ENCODE peak calls at places on chromosomes 7 and 10, in eight cellular contexts. One of them, this sample, is unnamed.

GRCh38 chr10:95290801-95291633 is at the start of gene PDLIM1:
- DNase-seq in endothelial cell of umbilical vein: peak
- DNase-seq in AG04450: no peak
- DNase-seq in astrocyte of the spinal cord: peak
- DNase-seq in coronary artery: peak
- DNase-seq in aorta: peak
- DNase-seq in fibroblast of mammary gland: no peak
- DNase-seq in mammary epithelial cell: peak
- DNase-seq in this sample: peak

GRCh38 chr10:44209806-44210205 is 175.1 kb downstream of the CXCL12 start:
- DNase-seq in endothelial cell of umbilical vein: no peak
- DNase-seq in fibroblast of mammary gland: no peak
- DNase-seq in coronary artery: no peak
- DNase-seq in AG04450: no peak
- DNase-seq in aorta: no peak
- DNase-seq in astrocyte of the spinal cord: no peak
- DNase-seq in mammary epithelial cell: no peak
- DNase-seq in this sample: no peak

GRCh38 chr7:106548491-106548890 is 112.5 kb downstream of the CCDC71L start:
- DNase-seq in AG04450: no peak
- DNase-seq in astrocyte of the spinal cord: no peak
- DNase-seq in fibroblast of mammary gland: no peak
- DNase-seq in mammary epithelial cell: no peak
- DNase-seq in coronary artery: no peak
- DNase-seq in endothelial cell of umbilical vein: no peak
- DNase-seq in aorta: no peak
- DNase-seq in this sample: no peak

GRCh38 chr7:3280445-3280844 is 20.6 kb upstream of the SDK1 start:
- DNase-seq in aorta: no peak
- DNase-seq in astrocyte of the spinal cord: no peak
- DNase-seq in coronary artery: no peak
- DNase-seq in AG04450: peak
- DNase-seq in mammary epithelial cell: no peak
- DNase-seq in endothelial cell of umbilical vein: no peak
- DNase-seq in fibroblast of mammary gland: no peak
- DNase-seq in this sample: no peak

GRCh38 chr10:119120413-119120867 is 16.5 kb downstream of the DENND10 start:
- DNase-seq in coronary artery: no peak
- DNase-seq in endothelial cell of umbilical vein: no peak
- DNase-seq in mammary epithelial cell: no peak
- DNase-seq in aorta: no peak
- DNase-seq in AG04450: peak
- DNase-seq in astrocyte of the spinal cord: peak
- DNase-seq in fibroblast of mammary gland: peak
- DNase-seq in this sample: no peak

GRCh38 chr10:125146791-125147604 is 13.4 kb downstream of the CTBP2 start:
- DNase-seq in AG04450: no peak
- DNase-seq in astrocyte of the spinal cord: peak
- DNase-seq in mammary epithelial cell: peak
- DNase-seq in endothelial cell of umbilical vein: no peak
- DNase-seq in coronary artery: peak
- DNase-seq in aorta: peak
- DNase-seq in fibroblast of mammary gland: peak
- DNase-seq in this sample: no peak

GRCh38 chr10:55214608-55215007 is 413.6 kb upstream of the PCDH15 start:
- DNase-seq in coronary artery: no peak
- DNase-seq in AG04450: no peak
- DNase-seq in fibroblast of mammary gland: no peak
- DNase-seq in astrocyte of the spinal cord: no peak
- DNase-seq in mammary epithelial cell: no peak
- DNase-seq in endothelial cell of umbilical vein: no peak
- DNase-seq in aorta: no peak
- DNase-seq in this sample: no peak

GRCh38 chr7:45177801-45178200 is 20.2 kb downstream of the RAMP3 start:
- DNase-seq in endothelial cell of umbilical vein: no peak
- DNase-seq in fibroblast of mammary gland: no peak
- DNase-seq in mammary epithelial cell: no peak
- DNase-seq in aorta: peak
- DNase-seq in AG04450: no peak
- DNase-seq in coronary artery: peak
- DNase-seq in astrocyte of the spinal cord: no peak
- DNase-seq in this sample: peak

GRCh38 chr7:106217089-106217542 is 67.7 kb downstream of the NAMPT start:
- DNase-seq in AG04450: no peak
- DNase-seq in mammary epithelial cell: peak
- DNase-seq in aorta: peak
- DNase-seq in coronary artery: peak
- DNase-seq in fibroblast of mammary gland: peak
- DNase-seq in astrocyte of the spinal cord: peak
- DNase-seq in endothelial cell of umbilical vein: peak
- DNase-seq in this sample: no peak

GRCh38 chr7:55526770-55527169 is 45.5 kb downstream of the VOPP1 start:
- DNase-seq in endothelial cell of umbilical vein: no peak
- DNase-seq in AG04450: no peak
- DNase-seq in fibroblast of mammary gland: no peak
- DNase-seq in coronary artery: no peak
- DNase-seq in astrocyte of the spinal cord: no peak
- DNase-seq in mammary epithelial cell: no peak
- DNase-seq in aorta: no peak
- DNase-seq in this sample: peak

GRCh38 chr10:51786016-51786683 is 86.8 kb upstream of the CSTF2T start:
- DNase-seq in astrocyte of the spinal cord: no peak
- DNase-seq in coronary artery: no peak
- DNase-seq in fibroblast of mammary gland: no peak
- DNase-seq in mammary epithelial cell: no peak
- DNase-seq in aorta: no peak
- DNase-seq in endothelial cell of umbilical vein: no peak
- DNase-seq in AG04450: no peak
- DNase-seq in this sample: peak

GRCh38 chr10:5291501-5292195 is 73.1 kb upstream of the UCN3 start:
- DNase-seq in mammary epithelial cell: peak
- DNase-seq in fibroblast of mammary gland: peak
- DNase-seq in astrocyte of the spinal cord: peak
- DNase-seq in coronary artery: no peak
- DNase-seq in endothelial cell of umbilical vein: peak
- DNase-seq in AG04450: peak
- DNase-seq in aorta: no peak
- DNase-seq in this sample: no peak

GRCh38 chr7:155418941-155419755 is 38.8 kb upstream of the EN2 start:
- DNase-seq in endothelial cell of umbilical vein: no peak
- DNase-seq in astrocyte of the spinal cord: no peak
- DNase-seq in coronary artery: no peak
- DNase-seq in mammary epithelial cell: no peak
- DNase-seq in aorta: no peak
- DNase-seq in fibroblast of mammary gland: no peak
- DNase-seq in AG04450: no peak
- DNase-seq in this sample: no peak

GRCh38 chr10:113018034-113018433 is 68.0 kb downstream of the TCF7L2 start:
- DNase-seq in astrocyte of the spinal cord: no peak
- DNase-seq in endothelial cell of umbilical vein: no peak
- DNase-seq in AG04450: no peak
- DNase-seq in coronary artery: no peak
- DNase-seq in aorta: no peak
- DNase-seq in mammary epithelial cell: no peak
- DNase-seq in fibroblast of mammary gland: no peak
- DNase-seq in this sample: no peak

GRCh38 chr10:47309403-47310089 is 9.5 kb downstream of the GDF10 start:
- DNase-seq in AG04450: no peak
- DNase-seq in coronary artery: no peak
- DNase-seq in mammary epithelial cell: no peak
- DNase-seq in aorta: no peak
- DNase-seq in fibroblast of mammary gland: no peak
- DNase-seq in astrocyte of the spinal cord: no peak
- DNase-seq in endothelial cell of umbilical vein: no peak
- DNase-seq in this sample: peak

GRCh38 chr10:74750848-74751274 is 75.5 kb upstream of the KAT6B start:
- DNase-seq in endothelial cell of umbilical vein: no peak
- DNase-seq in fibroblast of mammary gland: no peak
- DNase-seq in mammary epithelial cell: no peak
- DNase-seq in AG04450: no peak
- DNase-seq in astrocyte of the spinal cord: no peak
- DNase-seq in aorta: no peak
- DNase-seq in coronary artery: no peak
- DNase-seq in this sample: no peak

GRCh38 chr7:88337556-88337955 is 30.9 kb upstream of the STEAP4 start:
- DNase-seq in fibroblast of mammary gland: peak
- DNase-seq in AG04450: no peak
- DNase-seq in endothelial cell of umbilical vein: no peak
- DNase-seq in coronary artery: no peak
- DNase-seq in aorta: no peak
- DNase-seq in astrocyte of the spinal cord: peak
- DNase-seq in mammary epithelial cell: peak
- DNase-seq in this sample: no peak

GRCh38 chr7:108236681-108237415 is 106.7 kb upstream of the LAMB4 start:
- DNase-seq in AG04450: no peak
- DNase-seq in fibroblast of mammary gland: no peak
- DNase-seq in endothelial cell of umbilical vein: peak
- DNase-seq in coronary artery: no peak
- DNase-seq in aorta: no peak
- DNase-seq in mammary epithelial cell: no peak
- DNase-seq in astrocyte of the spinal cord: no peak
- DNase-seq in this sample: no peak

GRCh38 chr10:44566786-44567185 is 181.9 kb upstream of the CXCL12 start:
- DNase-seq in endothelial cell of umbilical vein: no peak
- DNase-seq in mammary epithelial cell: no peak
- DNase-seq in aorta: no peak
- DNase-seq in coronary artery: no peak
- DNase-seq in AG04450: no peak
- DNase-seq in fibroblast of mammary gland: no peak
- DNase-seq in astrocyte of the spinal cord: no peak
- DNase-seq in this sample: no peak

GRCh38 chr7:116674508-116675173 is 2.6 kb downstream of the MET start:
- DNase-seq in coronary artery: no peak
- DNase-seq in endothelial cell of umbilical vein: peak
- DNase-seq in mammary epithelial cell: peak
- DNase-seq in astrocyte of the spinal cord: peak
- DNase-seq in AG04450: no peak
- DNase-seq in aorta: no peak
- DNase-seq in fibroblast of mammary gland: peak
- DNase-seq in this sample: peak

GRCh38 chr10:123318516-123318915 is 164.3 kb downstream of the BUB3 start:
- DNase-seq in mammary epithelial cell: no peak
- DNase-seq in aorta: no peak
- DNase-seq in fibroblast of mammary gland: no peak
- DNase-seq in astrocyte of the spinal cord: no peak
- DNase-seq in endothelial cell of umbilical vein: no peak
- DNase-seq in AG04450: no peak
- DNase-seq in coronary artery: no peak
- DNase-seq in this sample: no peak

GRCh38 chr10:3091346-3091787 is 24.0 kb downstream of the PFKP start:
- DNase-seq in fibroblast of mammary gland: peak
- DNase-seq in astrocyte of the spinal cord: peak
- DNase-seq in coronary artery: no peak
- DNase-seq in AG04450: peak
- DNase-seq in aorta: no peak
- DNase-seq in endothelial cell of umbilical vein: peak
- DNase-seq in mammary epithelial cell: peak
- DNase-seq in this sample: no peak

GRCh38 chr10:43135064-43135463 is 3.2 kb upstream of the CSGALNACT2 start:
- DNase-seq in endothelial cell of umbilical vein: no peak
- DNase-seq in mammary epithelial cell: no peak
- DNase-seq in fibroblast of mammary gland: no peak
- DNase-seq in coronary artery: no peak
- DNase-seq in aorta: no peak
- DNase-seq in AG04450: no peak
- DNase-seq in astrocyte of the spinal cord: no peak
- DNase-seq in this sample: no peak
- H3K4me3 ChIP-seq in endothelial cell of umbilical vein: no peak
- H3K4me3 ChIP-seq in mammary epithelial cell: no peak
- H3K4me3 ChIP-seq in fibroblast of mammary gland: no peak
- H3K4me3 ChIP-seq in coronary artery: no peak
- H3K4me3 ChIP-seq in aorta: no peak
- H3K4me3 ChIP-seq in AG04450: no peak
- H3K4me3 ChIP-seq in astrocyte of the spinal cord: no peak
- H3K4me3 ChIP-seq in this sample: no peak

DNA sequence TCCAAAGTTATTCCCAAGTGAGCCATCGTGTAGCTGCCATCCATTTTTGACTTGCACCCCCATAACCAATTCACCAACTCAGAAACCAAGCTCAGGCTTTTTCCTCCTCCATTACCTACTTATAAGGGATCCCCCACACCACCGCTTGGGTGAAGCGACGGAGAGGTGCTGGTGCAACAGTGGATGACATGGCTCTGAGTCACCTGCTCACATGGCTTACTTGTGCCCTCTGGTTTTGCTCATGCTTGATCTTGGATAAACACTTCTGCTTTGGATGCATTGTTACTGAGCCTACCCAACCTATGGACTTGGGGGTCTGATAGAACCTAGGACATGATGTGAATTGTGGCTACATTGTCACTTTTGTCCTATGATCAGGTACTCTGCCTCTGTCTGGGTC is 12.0 kb upstream of the AKR1B1 start:
- DNase-seq in mammary epithelial cell: peak
- DNase-seq in AG04450: no peak
- DNase-seq in astrocyte of the spinal cord: peak
- DNase-seq in aorta: no peak
- DNase-seq in endothelial cell of umbilical vein: no peak
- DNase-seq in fibroblast of mammary gland: peak
- DNase-seq in coronary artery: no peak
- DNase-seq in this sample: no peak
- H3K4me3 ChIP-seq in mammary epithelial cell: no peak
- H3K4me3 ChIP-seq in AG04450: no peak
- H3K4me3 ChIP-seq in astrocyte of the spinal cord: no peak
- H3K4me3 ChIP-seq in aorta: no peak
- H3K4me3 ChIP-seq in endothelial cell of umbilical vein: no peak
- H3K4me3 ChIP-seq in fibroblast of mammary gland: no peak
- H3K4me3 ChIP-seq in coronary artery: no peak
- H3K4me3 ChIP-seq in this sample: no peak

GRCh38 chr10:32376027-32376426 is 29.1 kb upstream of the EPC1 start:
- DNase-seq in aorta: no peak
- DNase-seq in mammary epithelial cell: no peak
- DNase-seq in endothelial cell of umbilical vein: peak
- DNase-seq in fibroblast of mammary gland: no peak
- DNase-seq in astrocyte of the spinal cord: no peak
- DNase-seq in coronary artery: no peak
- DNase-seq in AG04450: no peak
- DNase-seq in this sample: no peak
- H3K4me3 ChIP-seq in aorta: no peak
- H3K4me3 ChIP-seq in mammary epithelial cell: peak
- H3K4me3 ChIP-seq in endothelial cell of umbilical vein: peak
- H3K4me3 ChIP-seq in fibroblast of mammary gland: no peak
- H3K4me3 ChIP-seq in astrocyte of the spinal cord: peak
- H3K4me3 ChIP-seq in coronary artery: peak
- H3K4me3 ChIP-seq in AG04450: peak
- H3K4me3 ChIP-seq in this sample: no peak

DNA sequence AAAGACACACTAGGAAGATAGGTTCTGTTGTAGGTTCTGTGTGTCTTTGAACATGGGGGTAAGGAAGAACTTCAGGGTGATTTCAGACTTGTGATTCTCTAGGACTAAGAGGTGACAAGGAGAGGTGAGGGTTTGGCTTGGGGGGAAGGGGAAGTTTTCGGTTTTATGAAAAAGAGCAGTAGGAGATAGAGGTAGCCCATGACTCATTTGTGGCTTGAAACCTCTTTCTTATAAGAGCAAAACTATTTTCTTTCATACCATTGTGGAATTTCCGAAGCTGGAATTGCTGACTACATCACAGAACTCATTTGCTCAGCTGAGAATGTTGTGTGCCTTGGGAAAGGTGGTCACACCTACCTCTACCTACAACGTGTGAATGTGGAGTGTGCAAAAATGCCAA is 39.6 kb upstream of the IKZF1 start:
- DNase-seq in coronary artery: no peak
- DNase-seq in endothelial cell of umbilical vein: no peak
- DNase-seq in astrocyte of the spinal cord: no peak
- DNase-seq in AG04450: no peak
- DNase-seq in aorta: no peak
- DNase-seq in fibroblast of mammary gland: no peak
- DNase-seq in mammary epithelial cell: peak
- DNase-seq in this sample: no peak
- H3K4me3 ChIP-seq in coronary artery: no peak
- H3K4me3 ChIP-seq in endothelial cell of umbilical vein: no peak
- H3K4me3 ChIP-seq in astrocyte of the spinal cord: no peak
- H3K4me3 ChIP-seq in AG04450: no peak
- H3K4me3 ChIP-seq in aorta: no peak
- H3K4me3 ChIP-seq in fibroblast of mammary gland: no peak
- H3K4me3 ChIP-seq in mammary epithelial cell: no peak
- H3K4me3 ChIP-seq in this sample: no peak

This sample was measured in H7.